ENCODE peak calls at places on chromosome 6, in eight cellular contexts. E is A549, S is body of pancreas, M is lower leg skin, A is prostate gland, J is breast epithelium, W is IMR-90, N is tibial nerve. G is an unnamed sample.

GRCh38 chr6:64064919-64065318 is 429.3 kb downstream of the PHF3 start:
- DNase-seq in E (no peak), S (no peak), M (no peak), A (no peak), J (no peak), W (no peak), N (no peak), G (no peak)

GRCh38 chr6:48111143-48111506 is at the start of gene PTCHD4:
- DNase-seq in E (no peak), S (no peak), M (no peak), A (peak), J (peak), W (peak), N (no peak), G (no peak)

GRCh38 chr6:11705069-11705468 is 73.5 kb downstream of the ADTRP start:
- DNase-seq in E (no peak), S (no peak), M (no peak), A (no peak), J (no peak), W (no peak), N (no peak), G (no peak)

GRCh38 chr6:37600287-37600916 is 97.3 kb downstream of the MDGA1 start:
- DNase-seq in E (no peak), S (no peak), M (no peak), A (no peak), J (no peak), W (no peak), N (no peak), G (no peak)

GRCh38 chr6:3231213-3232016 is 4.0 kb upstream of the TUBB2B start:
- DNase-seq in E (peak), S (peak), M (peak), A (peak), J (peak), W (peak), N (peak), G (no peak)

GRCh38 chr6:11727995-11728961 is 50.3 kb downstream of the ADTRP start:
- DNase-seq in E (no peak), S (no peak), M (no peak), A (no peak), J (no peak), W (no peak), N (no peak), G (no peak)

GRCh38 chr6:133504761-133505160 is 263.6 kb downstream of the EYA4 start:
- DNase-seq in E (no peak), S (no peak), M (no peak), A (no peak), J (no peak), W (no peak), N (no peak), G (no peak)

GRCh38 chr6:144768676-144769599 is 483.8 kb downstream of the UTRN start:
- DNase-seq in E (no peak), S (peak), M (no peak), A (no peak), J (no peak), W (no peak), N (no peak), G (no peak)

GRCh38 chr6:169212897-169213813 is 40.5 kb downstream of the THBS2 start:
- DNase-seq in E (peak), S (peak), M (peak), A (peak), J (peak), W (peak), N (peak), G (peak)

GRCh38 chr6:138620630-138621029 is 121.3 kb upstream of the NHSL1 start:
- DNase-seq in E (no peak), S (no peak), M (no peak), A (no peak), J (no peak), W (no peak), N (no peak), G (no peak)

GRCh38 chr6:90202156-90202555 is 94.5 kb downstream of the BACH2 start:
- DNase-seq in E (no peak), S (no peak), M (no peak), A (no peak), J (no peak), W (no peak), N (no peak), G (no peak)

GRCh38 chr6:101398716-101399626 is 5.5 kb downstream of the GRIK2 start:
- DNase-seq in E (no peak), S (no peak), M (no peak), A (no peak), J (no peak), W (peak), N (no peak), G (no peak)

GRCh38 chr6:157595768-157596167 is 214.8 kb downstream of the ZDHHC14 start:
- DNase-seq in E (no peak), S (no peak), M (no peak), A (no peak), J (no peak), W (no peak), N (no peak), G (no peak)

GRCh38 chr6:65708162-65708561 is 1.1 kb upstream of the EYS start:
- DNase-seq in E (no peak), S (no peak), M (no peak), A (no peak), J (no peak), W (no peak), N (no peak), G (no peak)

GRCh38 chr6:109373762-109374161 is 8.5 kb downstream of the CD164 start:
- DNase-seq in E (no peak), S (no peak), M (no peak), A (no peak), J (no peak), W (no peak), N (no peak), G (no peak)

DNA sequence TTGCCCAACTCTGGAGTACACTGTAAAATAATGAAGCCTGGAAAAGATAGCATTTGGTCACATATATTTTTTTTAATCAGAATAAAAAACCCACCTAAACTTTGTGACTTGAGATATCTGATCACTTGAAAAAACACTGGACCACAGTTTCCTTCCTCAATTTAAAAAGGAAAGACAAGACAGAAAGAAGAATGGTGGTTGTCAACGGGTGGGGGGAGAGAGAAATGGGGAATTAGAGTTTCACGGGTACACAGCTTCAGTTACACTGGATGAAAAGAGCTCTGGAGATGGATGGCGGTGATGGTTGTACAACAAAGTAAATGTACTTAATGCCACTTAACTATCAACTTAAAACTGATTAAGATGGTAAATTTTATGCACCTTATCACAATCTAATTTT is 14.7 kb upstream of the DST start:
- DNase-seq in E (no peak), S (no peak), M (no peak), A (no peak), J (no peak), W (no peak), N (no peak), G (no peak)
- TF ChIP-seq POLR2A in E (no peak), S (no peak), M (no peak), A (no peak), J (no peak), W (no peak), N (no peak), G (no peak)

GRCh38 chr6:30101939-30102700 is 10.8 kb downstream of the TRIM31 start:
- DNase-seq in E (peak), S (peak), M (peak), A (peak), J (peak), W (peak), N (peak), G (peak)
- TF ChIP-seq POLR2A in E (peak), S (peak), M (no peak), A (peak), J (peak), W (no peak), N (peak), G (peak)

GRCh38 chr6:44064089-44064947 is 62.9 kb downstream of the MRPL14 start:
- DNase-seq in E (peak), S (peak), M (no peak), A (no peak), J (no peak), W (peak), N (no peak), G (no peak)
- TF ChIP-seq POLR2A in E (no peak), S (no peak), M (no peak), A (peak), J (no peak), W (peak), N (no peak), G (peak)

DNA sequence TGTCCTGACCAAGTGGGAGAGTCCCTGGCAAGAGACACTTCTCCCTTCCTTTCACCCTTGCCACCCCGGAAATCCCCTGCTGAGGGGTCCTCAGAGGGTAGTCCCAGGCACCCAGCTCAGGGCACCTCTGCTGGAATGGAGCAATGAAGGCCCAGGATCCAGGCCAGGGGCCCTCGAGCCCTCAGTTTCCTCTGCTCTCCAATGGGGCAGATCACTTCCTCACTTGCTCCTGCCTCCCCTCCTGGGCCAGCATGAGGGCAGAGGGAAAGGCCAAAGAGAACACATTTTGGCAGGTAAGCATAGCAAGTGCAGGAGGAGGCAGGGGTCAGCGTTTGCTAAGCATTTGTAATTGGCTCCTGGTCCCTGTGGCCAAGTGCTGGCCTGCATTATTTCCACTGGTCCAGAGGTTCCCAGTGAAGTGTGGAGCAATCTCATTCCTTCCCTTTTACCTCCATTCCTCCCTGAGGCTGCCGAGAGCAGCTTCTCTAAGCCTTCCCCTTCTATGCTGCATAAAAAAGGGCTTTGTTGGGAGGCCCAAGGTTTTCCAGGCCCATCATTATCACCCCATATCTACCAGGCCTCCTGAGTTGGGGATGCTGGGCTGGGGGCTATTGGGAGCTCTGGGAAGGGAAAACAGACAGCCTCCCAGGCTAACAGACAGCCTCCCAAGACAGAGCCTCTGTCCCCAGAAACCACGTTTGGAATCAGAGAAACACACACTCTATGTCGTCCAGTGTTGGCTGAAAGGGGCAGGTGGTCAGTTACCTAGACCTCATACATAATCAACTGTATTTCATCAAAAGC is 28.8 kb upstream of the VEGFA start:
- DNase-seq in E (no peak), S (no peak), M (peak), A (no peak), J (no peak), W (no peak), N (no peak), G (no peak)
- TF ChIP-seq POLR2A in E (no peak), S (no peak), M (no peak), A (no peak), J (no peak), W (no peak), N (no peak), G (no peak)

DNA sequence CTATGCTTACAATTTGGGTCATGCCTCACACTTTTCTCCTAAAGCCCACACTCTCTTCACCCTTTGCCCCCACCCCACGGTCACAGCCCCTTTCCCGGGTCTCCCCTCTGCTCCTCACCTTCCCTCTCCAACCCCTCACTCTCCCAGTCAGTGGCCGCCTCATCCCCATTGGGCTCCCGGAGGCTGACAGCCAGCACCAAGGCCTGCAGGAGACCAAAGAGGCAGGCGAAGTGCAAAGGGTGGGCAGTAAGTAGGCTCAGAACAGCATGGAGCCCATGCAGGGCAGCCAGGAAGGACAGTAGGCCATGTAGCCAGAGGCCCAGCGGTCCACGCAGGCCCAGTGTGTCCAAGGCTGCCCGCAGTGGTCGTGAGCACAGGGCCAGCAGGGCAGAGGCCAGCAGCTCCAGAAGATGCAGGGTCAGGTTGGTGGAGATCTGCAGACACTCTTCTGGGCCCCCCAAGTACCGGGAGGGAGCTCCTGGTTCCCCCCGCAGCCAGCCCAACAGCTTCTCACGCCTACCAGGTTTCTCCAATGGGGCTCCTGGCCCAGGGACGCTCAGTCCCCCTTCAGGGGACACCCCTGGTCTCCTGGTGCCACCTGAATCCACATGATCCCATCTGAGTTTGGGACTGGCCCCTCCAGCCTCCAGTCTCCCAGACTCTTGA is 1.5 kb downstream of the C6orf47 start:
- DNase-seq in E (no peak), S (no peak), M (no peak), A (no peak), J (no peak), W (no peak), N (no peak), G (no peak)
- TF ChIP-seq POLR2A in E (no peak), S (no peak), M (no peak), A (no peak), J (no peak), W (no peak), N (no peak), G (no peak)

DNA sequence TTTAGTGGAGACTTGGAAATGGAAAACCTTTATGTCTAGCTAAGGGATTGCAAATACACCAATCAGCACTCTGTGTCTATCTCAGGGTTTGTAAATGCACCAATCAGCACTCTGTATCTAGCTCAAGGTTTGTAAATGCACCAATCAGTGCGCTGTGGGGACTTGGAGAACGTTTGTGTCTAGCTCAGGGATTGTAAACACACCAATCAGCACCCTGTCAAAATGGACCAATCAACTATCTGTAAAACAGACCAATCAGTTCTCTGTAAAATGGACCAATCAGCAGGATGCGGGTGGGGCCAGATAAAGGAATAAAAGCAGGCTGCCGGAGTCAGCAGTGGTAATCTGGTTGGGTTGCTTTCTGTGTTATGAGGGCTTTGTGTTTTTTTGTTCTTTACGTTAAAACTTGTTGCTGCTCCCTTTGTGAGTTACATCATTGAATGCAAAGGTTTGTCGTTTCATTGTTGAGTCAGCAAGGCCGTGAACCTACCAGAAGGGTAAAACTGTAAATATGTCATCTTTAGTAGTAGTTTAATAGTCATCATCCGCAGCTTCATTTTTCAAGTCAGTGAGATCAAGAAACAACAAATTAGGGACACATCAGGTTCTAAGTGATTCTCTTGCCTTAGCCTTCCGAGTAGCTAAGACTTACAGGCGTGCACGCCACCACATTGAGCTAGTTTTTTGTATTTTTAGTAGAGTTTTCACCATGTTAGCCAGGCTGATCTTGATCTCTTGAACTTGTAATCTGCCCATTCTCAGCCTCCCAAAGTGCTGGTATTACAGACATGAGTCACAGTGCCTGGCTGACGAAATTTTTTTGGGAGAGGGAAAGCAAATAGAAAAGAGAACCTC is 22.7 kb upstream of the NUP153 start:
- DNase-seq in E (no peak), S (no peak), M (no peak), A (no peak), J (no peak), W (no peak), N (no peak), G (peak)
- TF ChIP-seq POLR2A in E (no peak), S (no peak), M (no peak), A (no peak), J (no peak), W (no peak), N (no peak), G (no peak)

GRCh38 chr6:92589970-92590369 is 829.4 kb downstream of the EPHA7 start:
- DNase-seq in E (no peak), S (no peak), M (no peak), A (no peak), J (no peak), W (peak), N (no peak), G (no peak)
- TF ChIP-seq POLR2A in E (no peak), S (no peak), M (no peak), A (no peak), J (no peak), W (no peak), N (no peak), G (no peak)

DNA sequence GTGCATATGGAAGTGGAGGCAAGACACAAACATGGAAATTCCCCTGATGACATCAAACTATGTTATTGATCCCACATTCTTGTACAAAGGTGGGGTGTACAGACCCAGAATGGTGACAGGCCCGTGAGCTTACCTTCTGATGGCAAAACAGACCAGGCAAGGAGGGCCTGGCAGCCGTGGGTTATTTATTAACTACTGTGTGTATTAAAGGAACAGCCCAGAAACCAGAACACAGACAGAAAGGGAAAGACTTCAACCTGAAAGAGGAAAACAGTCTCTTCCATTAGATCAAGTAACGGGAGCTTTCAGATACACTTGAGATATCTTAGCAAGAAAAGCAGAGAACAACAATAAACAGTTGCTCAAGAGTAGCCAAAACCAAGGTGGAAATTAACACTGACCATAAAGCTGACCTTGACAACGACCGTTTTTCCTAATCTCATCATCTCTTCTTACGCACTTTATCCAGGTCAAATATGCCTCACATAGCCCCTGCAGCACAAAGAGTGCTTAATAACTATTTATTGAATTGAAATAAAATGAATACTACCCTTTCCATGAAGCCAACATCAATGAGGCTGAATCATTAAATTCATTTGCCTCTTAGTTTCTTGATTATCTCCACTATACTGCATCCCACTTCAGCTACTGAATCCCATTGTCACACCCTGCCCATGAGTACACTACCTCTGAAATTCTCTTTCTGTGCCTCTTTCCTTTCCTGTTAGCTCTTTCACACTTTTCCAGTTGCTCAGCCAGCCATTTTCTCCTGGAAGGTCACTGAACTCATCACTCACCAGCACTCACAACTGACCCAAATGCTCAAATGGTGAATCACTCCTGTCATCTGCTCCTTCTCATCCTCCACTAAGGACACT is 67.4 kb downstream of the MOXD1 start:
- DNase-seq in E (peak), S (peak), M (no peak), A (no peak), J (no peak), W (peak), N (no peak), G (no peak)
- TF ChIP-seq POLR2A in E (no peak), S (no peak), M (no peak), A (no peak), J (no peak), W (no peak), N (no peak), G (no peak)

GRCh38 chr6:106085984-106086832 is at the start of gene PRDM1:
- DNase-seq in E (peak), S (peak), M (peak), A (peak), J (peak), W (peak), N (peak), G (peak)
- TF ChIP-seq POLR2A in E (no peak), S (peak), M (no peak), A (peak), J (peak), W (peak), N (peak), G (no peak)

DNA sequence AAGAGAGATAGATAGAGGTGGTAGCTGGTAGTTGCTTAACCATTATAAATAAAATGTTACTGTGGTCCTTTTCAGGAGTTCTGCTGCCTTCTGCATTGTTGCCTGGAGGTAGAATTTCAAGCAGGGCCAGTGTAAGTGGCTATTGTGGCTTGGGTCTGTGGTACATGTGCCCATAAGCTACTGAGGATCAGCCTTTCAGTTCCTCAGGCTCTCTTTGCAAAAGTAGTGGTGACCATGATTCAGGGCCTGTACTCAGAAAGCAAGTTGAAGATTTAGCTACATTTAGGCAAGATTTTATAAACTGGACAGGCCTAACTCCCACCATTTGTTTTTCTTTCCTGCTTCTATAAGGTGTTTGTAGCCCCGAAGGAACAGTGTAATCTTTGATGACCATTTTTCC is 199.0 kb downstream of the PDE7B start:
- DNase-seq in E (no peak), S (no peak), M (no peak), A (no peak), J (no peak), W (no peak), N (no peak), G (no peak)
- TF ChIP-seq POLR2A in E (no peak), S (no peak), M (no peak), A (no peak), J (no peak), W (no peak), N (no peak), G (no peak)